ENCODE peak calls at places on chromosomes 4 and X, in four cellular contexts. P, H, N and E are unnamed samples.

GRCh38 chrX:9431281-9431680 is 33.6 kb upstream of the TBL1X start:
- DNase-seq in P (no peak), H (no peak), N (no peak), E (no peak)

GRCh38 chr4:8303485-8304281 is 34.1 kb downstream of the HTRA3 start:
- DNase-seq in H (peak), P (no peak), N (peak), E (peak)

GRCh38 chr4:6549890-6550620 is 24.9 kb upstream of the MAN2B2 start:
- DNase-seq in N (no peak), H (no peak), P (no peak), E (no peak)

GRCh38 chrX:106921637-106922036 is 1.4 kb downstream of the CLDN2 start:
- DNase-seq in P (no peak), H (no peak), N (no peak), E (no peak)

GRCh38 chrX:39773923-39774803 is 323.6 kb downstream of the BCOR start:
- DNase-seq in H (no peak), N (no peak), P (no peak), E (no peak)

GRCh38 chrX:119067023-119067739 is 5.6 kb upstream of the CT47C1 start:
- DNase-seq in P (peak), N (peak), H (peak), E (peak)

GRCh38 chrX:16212436-16212835 is 45.2 kb downstream of the MAGEB17 start:
- DNase-seq in N (no peak), H (peak), P (no peak), E (peak)

GRCh38 chrX:72052415-72053090 is 79.2 kb downstream of the RTL5 start:
- DNase-seq in P (no peak), N (no peak), H (no peak), E (no peak)

GRCh38 chr4:666822-667544 is 7.1 kb downstream of the ATP5ME start:
- DNase-seq in P (no peak), N (no peak), H (no peak), E (peak)

GRCh38 chr4:78653655-78654054 is 102.1 kb downstream of the ANXA3 start:
- DNase-seq in H (peak), P (no peak), N (no peak), E (no peak)

GRCh38 chrX:37685452-37686347 is at the start of gene XK:
- DNase-seq in P (peak), H (peak), N (peak), E (peak)

GRCh38 chrX:15797707-15798106 is 7.4 kb downstream of the ZRSR2 start:
- DNase-seq in N (no peak), H (no peak), P (no peak), E (no peak)

GRCh38 chrX:9438950-9439494 is 25.8 kb upstream of the TBL1X start:
- DNase-seq in N (no peak), P (no peak), H (no peak), E (no peak)

GRCh38 chr4:39950861-39951481 is 26.7 kb downstream of the PDS5A start:
- DNase-seq in N (no peak), P (no peak), H (no peak), E (no peak)

GRCh38 chr4:53563824-53564223 is 27.5 kb downstream of the LNX1 start:
- DNase-seq in N (peak), P (no peak), H (peak), E (no peak)

GRCh38 chr4:168630445-168631187 is 133.8 kb downstream of the PALLD start:
- DNase-seq in P (no peak), H (peak), N (peak), E (no peak)

GRCh38 chr4:188550296-188550695 is 411.1 kb downstream of the TRIML1 start:
- DNase-seq in H (no peak), P (no peak), N (no peak), E (no peak)

GRCh38 chrX:54640721-54641120 is 110.7 kb downstream of the GNL3L start:
- DNase-seq in H (peak), P (no peak), N (no peak), E (no peak)

GRCh38 chrX:9867753-9868152 is 81.5 kb downstream of the SHROOM2 start:
- DNase-seq in N (no peak), H (no peak), P (no peak), E (no peak)

GRCh38 chr4:40502220-40502619 is 127.4 kb downstream of the RBM47 start:
- DNase-seq in N (no peak), P (no peak), H (no peak), E (no peak)

GRCh38 chr4:152063301-152064235 is 302.8 kb upstream of the GATB start:
- DNase-seq in N (no peak), P (no peak), H (no peak), E (no peak)

GRCh38 chrX:151727346-151727745 is 7.2 kb upstream of the CNGA2 start:
- DNase-seq in P (no peak), N (no peak), H (no peak), E (peak)

GRCh38 chrX:133796282-133796681 is 189.1 kb downstream of the GPC3 start:
- DNase-seq in P (no peak), N (no peak), H (no peak), E (no peak)

GRCh38 chr4:161799687-161800086 is 364.1 kb downstream of the FSTL5 start:
- DNase-seq in H (peak), N (no peak), P (no peak), E (no peak)

GRCh38 chr4:153676984-153677383 is 7.1 kb upstream of the TLR2 start:
- DNase-seq in H (peak), N (peak), P (no peak), E (no peak)